ENCODE peak calls at places on chromosomes 5 and 9, in four cellular contexts. I, B, W and N are unnamed samples.

GRCh38 chr9:81389569-81389993 is 299.8 kb downstream of the TLE1 start:
- DNase-seq in I (no peak), B (no peak), W (no peak), N (no peak)

GRCh38 chr5:532521-533242 is 8.4 kb upstream of the SLC9A3 start:
- DNase-seq in I (no peak), B (no peak), W (peak), N (no peak)

GRCh38 chr9:75775173-75775572 is 115.3 kb upstream of the PCSK5 start:
- DNase-seq in I (no peak), B (no peak), W (no peak), N (no peak)

GRCh38 chr9:85508616-85509015 is 233.1 kb downstream of the AGTPBP1 start:
- DNase-seq in I (peak), B (no peak), W (no peak), N (no peak)

GRCh38 chr5:66246621-66247020 is 102.5 kb downstream of the SREK1 start:
- DNase-seq in I (no peak), B (no peak), W (no peak), N (no peak)

GRCh38 chr9:134624827-134625181 is 16.8 kb upstream of the COL5A1 start:
- DNase-seq in I (no peak), B (no peak), W (peak), N (no peak)

GRCh38 chr9:68584110-68585033 is 43.7 kb upstream of the TMEM252 start:
- DNase-seq in I (peak), B (peak), W (peak), N (peak)

GRCh38 chr5:13632676-13633075 is 311.8 kb downstream of the DNAH5 start:
- DNase-seq in I (no peak), B (no peak), W (no peak), N (no peak)

GRCh38 chr5:65481171-65481575 is 547 bp downstream of the ADAMTS6 start:
- DNase-seq in I (peak), B (no peak), W (no peak), N (no peak)

GRCh38 chr9:130770093-130770492 is 65.0 kb upstream of the ABL1 start:
- DNase-seq in I (no peak), B (no peak), W (no peak), N (no peak)

GRCh38 chr5:142881076-142881466 is 110.9 kb downstream of the ARHGAP26 start:
- DNase-seq in I (peak), B (no peak), W (no peak), N (no peak)

GRCh38 chr5:127988149-127988755 is 95.3 kb upstream of the SLC12A2 start:
- DNase-seq in I (no peak), B (no peak), W (no peak), N (no peak)

GRCh38 chr5:161847896-161848510 is at the start of gene GABRA1:
- DNase-seq in I (peak), B (no peak), W (peak), N (no peak)

GRCh38 chr5:153476767-153477166 is 13.7 kb upstream of the GRIA1 start:
- DNase-seq in I (no peak), B (no peak), W (no peak), N (no peak)

GRCh38 chr5:76556511-76557221 is 66.5 kb downstream of the F2RL2 start:
- DNase-seq in I (no peak), B (no peak), W (no peak), N (no peak)

GRCh38 chr9:115292584-115293271 is 174.8 kb upstream of the TNC start:
- DNase-seq in I (peak), B (no peak), W (no peak), N (no peak)

GRCh38 chr5:124888050-124888506 is 141.6 kb upstream of the ZNF608 start:
- DNase-seq in I (peak), B (no peak), W (no peak), N (no peak)

GRCh38 chr9:7298123-7298522 is 501.5 kb downstream of the DMAC1 start:
- DNase-seq in I (no peak), B (no peak), W (no peak), N (no peak)

GRCh38 chr5:107915413-107915812 is 244.7 kb upstream of the EFNA5 start:
- DNase-seq in I (no peak), B (no peak), W (no peak), N (no peak)

GRCh38 chr9:137095664-137096517 is 9.1 kb downstream of the MAN1B1 start:
- DNase-seq in I (no peak), B (no peak), W (peak), N (no peak)

GRCh38 chr9:129602598-129603415 is 18.1 kb downstream of the C9orf50 start:
- DNase-seq in I (no peak), B (no peak), W (no peak), N (no peak)

GRCh38 chr9:94031946-94032345 is 52.3 kb upstream of the PTPDC1 start:
- DNase-seq in I (no peak), B (no peak), W (no peak), N (no peak)